ENCODE peak calls at places on chromosomes 16 and 17, in five cellular contexts. H is HCT116, L is kidney, Z is IMR-90, P is PC-9. X is an unnamed sample.

GRCh38 chr17:76384987-76385891 is 830 bp downstream of the SPHK1 start:
- DNase-seq in H (no peak), L (peak), Z (peak), P (peak), X (peak)

GRCh38 chr17:40554646-40555295 is 10.5 kb downstream of the CCR7 start:
- DNase-seq in H (no peak), L (no peak), Z (no peak), P (no peak), X (peak)

GRCh38 chr16:1335996-1336395 is 2.6 kb downstream of the BAIAP3 start:
- DNase-seq in H (no peak), L (no peak), Z (no peak), P (no peak), X (no peak)

GRCh38 chr16:5323284-5323683 is 225.7 kb upstream of the EEF2KMT start:
- DNase-seq in H (no peak), L (no peak), Z (no peak), P (no peak), X (no peak)

GRCh38 chr17:78903101-78903779 is at the start of gene CEP295NL:
- DNase-seq in H (no peak), L (no peak), Z (peak), P (no peak), X (no peak)

GRCh38 chr17:17606416-17607000 is 15.0 kb upstream of the PEMT start:
- DNase-seq in H (no peak), L (no peak), Z (no peak), P (no peak), X (no peak)

GRCh38 chr17:4534515-4534914 is 20.7 kb downstream of the MYBBP1A start:
- DNase-seq in H (no peak), L (no peak), Z (no peak), P (no peak), X (no peak)

GRCh38 chr17:80308672-80309517 is 48.2 kb downstream of the RNF213 start:
- DNase-seq in H (no peak), L (no peak), Z (no peak), P (no peak), X (no peak)

GRCh38 chr16:84541999-84542876 is 37.8 kb upstream of the MEAK7 start:
- DNase-seq in H (no peak), L (no peak), Z (peak), P (no peak), X (no peak)

GRCh38 chr16:68499011-68499410 is 40.1 kb upstream of the ZFP90 start:
- DNase-seq in H (no peak), L (peak), Z (no peak), P (no peak), X (no peak)

GRCh38 chr16:75805946-75806345 is 79.7 kb upstream of the CPHXL start:
- DNase-seq in H (no peak), L (no peak), Z (no peak), P (no peak), X (no peak)

GRCh38 chr16:72723781-72724180 is 324.1 kb downstream of the ZFHX3 start:
- DNase-seq in H (peak), L (no peak), Z (peak), P (peak), X (no peak)

GRCh38 chr16:3187798-3188674 is at the start of gene OR1F1:
- DNase-seq in H (peak), L (no peak), Z (peak), P (peak), X (no peak)

GRCh38 chr17:77748436-77748835 is 210.1 kb upstream of the TNRC6C start:
- DNase-seq in H (no peak), L (no peak), Z (no peak), P (no peak), X (no peak)

GRCh38 chr17:44522883-44523671 is 19.9 kb upstream of the GPATCH8 start:
- DNase-seq in H (peak), L (no peak), Z (peak), P (no peak), X (peak)

GRCh38 chr17:33779399-33779697 is 475.7 kb upstream of the CCL2 start:
- DNase-seq in H (no peak), L (no peak), Z (no peak), P (no peak), X (no peak)

GRCh38 chr16:26204138-26204537 is 512.4 kb downstream of the HS3ST4 start:
- DNase-seq in H (no peak), L (no peak), Z (no peak), P (no peak), X (no peak)

GRCh38 chr16:57001026-57001669 is 11.8 kb downstream of the NLRC5 start:
- DNase-seq in H (no peak), L (no peak), Z (no peak), P (no peak), X (no peak)

GRCh38 chr17:77600346-77600745 is 358.2 kb upstream of the TNRC6C start:
- DNase-seq in H (no peak), L (no peak), Z (no peak), P (no peak), X (no peak)

GRCh38 chr17:68197997-68198930 is 49.6 kb upstream of the AMZ2 start:
- DNase-seq in H (no peak), L (no peak), Z (no peak), P (peak), X (no peak)

GRCh38 chr17:1532836-1533602 is 16.6 kb upstream of the INPP5K start:
- DNase-seq in H (no peak), L (no peak), Z (no peak), P (no peak), X (no peak)

GRCh38 chr17:44782349-44782850 is 23.6 kb downstream of the ADAM11 start:
- DNase-seq in H (no peak), L (peak), Z (no peak), P (no peak), X (no peak)

GRCh38 chr17:46733837-46734516 is 84.5 kb downstream of the WNT3 start:
- DNase-seq in H (no peak), L (no peak), Z (peak), P (peak), X (no peak)

GRCh38 chr17:39393732-39394131 is 7.7 kb downstream of the FBXL20 start:
- DNase-seq in H (no peak), L (no peak), Z (no peak), P (no peak), X (no peak)

GRCh38 chr16:19066988-19067348 is 446 bp upstream of the COQ7 start:
- DNase-seq in H (no peak), L (no peak), Z (no peak), P (no peak), X (no peak)

GRCh38 chr17:68061512-68062313 is 26.2 kb downstream of the KPNA2 start:
- DNase-seq in H (no peak), L (no peak), Z (peak), P (no peak), X (no peak)

GRCh38 chr16:56862776-56863175 is 2.2 kb upstream of the SLC12A3 start:
- DNase-seq in H (no peak), L (no peak), Z (no peak), P (no peak), X (no peak)

GRCh38 chr16:81424761-81425160 is 19.8 kb upstream of the CMIP start:
- DNase-seq in H (no peak), L (no peak), Z (peak), P (peak), X (no peak)

GRCh38 chr17:28053725-28054124 is 11.2 kb downstream of the NLK start:
- DNase-seq in H (no peak), L (no peak), Z (no peak), P (no peak), X (no peak)

GRCh38 chr17:28056276-28056620 is 13.8 kb downstream of the NLK start:
- DNase-seq in H (no peak), L (no peak), Z (no peak), P (no peak), X (no peak)

GRCh38 chr17:28057731-28058246 is 15.3 kb downstream of the NLK start:
- DNase-seq in H (no peak), L (no peak), Z (peak), P (peak), X (no peak)

GRCh38 chr17:28053044-28053670 is 10.7 kb downstream of the NLK start:
- DNase-seq in H (no peak), L (no peak), Z (no peak), P (no peak), X (no peak)

DNA sequence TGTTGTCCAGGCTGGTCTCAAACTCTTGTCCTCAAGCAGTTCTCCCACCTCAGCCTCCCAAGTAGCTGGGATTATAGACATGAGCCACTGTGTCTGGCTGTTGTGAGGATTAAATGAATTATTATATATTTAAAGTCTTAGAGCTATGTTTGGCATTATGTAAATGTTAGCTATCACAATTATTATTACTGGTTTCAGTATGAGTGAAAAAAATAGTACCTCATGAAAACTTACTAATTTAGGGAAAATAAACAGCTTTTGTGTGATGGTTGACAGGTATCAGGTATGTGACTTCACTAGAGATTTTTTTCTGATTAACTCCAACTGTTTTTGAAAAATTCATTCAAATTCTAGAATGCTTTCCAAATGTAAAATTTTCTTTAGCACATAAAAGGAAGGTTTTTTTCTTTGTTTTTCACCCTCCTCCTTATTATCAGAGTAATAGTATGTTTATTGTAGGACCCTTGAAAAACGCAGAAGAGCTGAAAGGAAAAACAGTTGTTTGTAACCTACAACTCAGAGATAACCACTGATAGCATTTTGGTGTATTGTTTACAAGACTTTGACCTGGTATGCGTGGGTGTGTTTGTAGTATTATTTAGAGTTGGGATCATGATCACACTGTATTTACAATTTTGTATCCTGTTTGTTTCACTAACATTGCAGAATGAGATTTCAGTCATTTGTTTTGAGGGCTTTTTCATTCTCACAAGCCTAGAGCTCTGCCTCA is 13.2 kb downstream of the NLK start:
- DNase-seq in H (no peak), L (no peak), Z (no peak), P (no peak), X (no peak)
- H3K27ac ChIP-seq in H (no peak), L (no peak), Z (no peak), P (no peak), X (no peak)

GRCh38 chr17:19302791-19303233 is 59.7 kb downstream of the B9D1 start:
- DNase-seq in H (no peak), L (peak), Z (no peak), P (no peak), X (no peak)
- H3K27ac ChIP-seq in H (no peak), L (no peak), Z (no peak), P (no peak), X (no peak)

DNA sequence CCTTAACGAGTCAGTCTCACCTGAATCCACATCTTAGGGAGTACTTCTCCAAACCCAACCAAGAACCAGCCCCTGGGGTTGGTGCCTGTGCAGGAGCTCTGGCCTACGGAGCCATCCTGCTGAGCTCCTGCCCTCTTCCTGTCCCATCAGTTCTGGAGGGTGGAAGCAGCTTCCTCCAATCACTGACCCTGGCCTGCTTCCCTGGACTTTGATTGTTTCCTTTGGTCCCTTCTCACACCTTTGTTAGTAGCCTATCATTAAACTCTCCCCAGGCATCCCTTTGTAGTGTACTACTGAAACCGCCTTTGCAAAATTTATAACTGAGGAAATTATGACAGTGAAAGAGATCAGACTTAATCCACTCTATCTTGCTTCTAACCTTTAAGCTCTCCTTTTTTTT is 21.1 kb upstream of the C16orf87 start:
- DNase-seq in H (no peak), L (no peak), Z (no peak), P (no peak), X (no peak)
- H3K27ac ChIP-seq in H (no peak), L (no peak), Z (no peak), P (no peak), X (no peak)

GRCh38 chr16:22188595-22189442 is 17.3 kb upstream of the EEF2K start:
- DNase-seq in H (peak), L (peak), Z (peak), P (peak), X (no peak)
- H3K27ac ChIP-seq in H (peak), L (peak), Z (no peak), P (no peak), X (peak)

GRCh38 chr17:59094921-59095530 is 11.7 kb downstream of the TRIM37 start:
- DNase-seq in H (no peak), L (no peak), Z (no peak), P (no peak), X (no peak)

GRCh38 chr17:59093145-59093701 is 13.5 kb downstream of the TRIM37 start:
- DNase-seq in H (no peak), L (no peak), Z (no peak), P (no peak), X (no peak)

GRCh38 chr17:59097876-59098275 is 8.8 kb downstream of the TRIM37 start:
- DNase-seq in H (no peak), L (no peak), Z (no peak), P (no peak), X (no peak)

DNA sequence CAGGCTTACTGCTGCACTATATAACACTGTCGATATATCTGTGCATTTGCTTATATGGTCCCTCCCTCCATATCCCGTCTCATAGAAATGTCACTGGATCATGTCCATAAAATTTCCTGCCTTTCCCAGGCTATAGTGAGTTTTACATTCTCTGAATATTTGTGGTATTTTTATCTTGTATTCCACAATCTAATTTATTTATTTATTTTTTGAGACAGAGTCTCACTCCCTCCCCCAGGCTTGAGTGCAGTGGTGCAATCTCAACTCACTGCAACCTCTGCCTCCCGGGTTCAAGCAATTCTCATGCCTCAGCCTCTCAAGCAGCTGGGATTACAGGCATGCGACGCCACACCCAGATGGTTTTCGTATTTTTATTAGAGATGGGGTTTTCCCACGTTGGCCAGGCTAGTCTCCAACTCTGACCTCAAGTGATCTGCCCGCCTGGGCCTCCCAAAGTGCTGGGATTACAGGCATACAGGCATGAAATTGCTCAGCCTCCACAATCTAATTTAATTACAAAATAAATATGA is 12.9 kb downstream of the TRIM37 start:
- DNase-seq in H (no peak), L (no peak), Z (peak), P (peak), X (no peak)
- H3K27ac ChIP-seq in H (no peak), L (no peak), Z (no peak), P (peak), X (no peak)

GRCh38 chr17:63699638-63700527 is at the start of gene LIMD2:
- DNase-seq in H (no peak), L (peak), Z (no peak), P (no peak), X (peak)

GRCh38 chr17:63697341-63698286 is 2.3 kb downstream of the LIMD2 start:
- DNase-seq in H (peak), L (peak), Z (no peak), P (no peak), X (peak)

GRCh38 chr17:63700528-63701441 is 860 bp upstream of the LIMD2 start:
- DNase-seq in H (no peak), L (peak), Z (peak), P (no peak), X (no peak)

GRCh38 chr17:63698381-63698885 is 1.5 kb downstream of the LIMD2 start:
- DNase-seq in H (no peak), L (peak), Z (no peak), P (no peak), X (peak)

GRCh38 chr17:63698886-63699637 is 863 bp downstream of the LIMD2 start:
- DNase-seq in H (no peak), L (peak), Z (peak), P (no peak), X (peak)
- H3K27ac ChIP-seq in H (no peak), L (peak), Z (peak), P (no peak), X (no peak)

DNA sequence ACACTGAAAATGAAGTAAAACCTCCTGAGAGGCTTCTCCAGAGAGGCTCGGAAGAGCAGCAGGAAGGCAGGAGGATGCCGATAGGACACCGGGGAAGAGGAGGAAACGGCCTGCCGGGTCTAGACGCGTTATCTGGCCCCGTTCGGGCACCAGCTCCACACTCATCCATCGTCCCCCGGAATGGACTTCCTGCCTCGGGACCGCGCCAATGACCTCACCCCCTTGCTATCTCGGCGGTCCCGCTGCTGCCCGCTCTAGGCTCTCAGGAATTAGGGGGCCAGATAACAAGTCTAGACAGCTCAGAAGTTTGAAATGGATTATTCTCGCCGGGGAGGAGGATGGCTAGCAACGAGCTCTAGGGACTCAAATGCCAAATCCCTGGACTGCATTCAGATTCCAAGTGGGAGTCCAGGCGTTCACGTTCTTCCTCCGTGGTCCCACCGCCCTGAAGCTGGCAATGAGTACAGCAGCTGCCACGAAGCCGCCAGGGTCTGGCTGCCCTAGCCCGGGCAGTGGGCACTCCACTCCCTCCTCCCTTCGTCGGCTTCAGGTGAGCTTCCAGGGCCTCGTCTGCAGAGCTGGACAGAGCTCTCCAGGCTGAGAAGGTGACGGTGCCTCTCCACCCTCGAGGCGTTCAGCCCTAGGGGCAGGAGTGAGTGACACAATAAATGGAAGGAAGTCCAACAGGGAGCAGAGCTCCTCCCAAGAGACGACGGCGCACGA is 351.0 kb downstream of the FOXL1 start:
- DNase-seq in H (no peak), L (peak), Z (peak), P (no peak), X (no peak)
- H3K27ac ChIP-seq in H (no peak), L (no peak), Z (peak), P (no peak), X (no peak)